ENCODE peak calls at places on chromosomes 5 and 9, in six cellular contexts. L is cardiac muscle cell, Q is fibroblast of lung, Z is PC-9, A is bronchial epithelial cell, I is mesendoderm. Y is an unnamed sample.

GRCh38 chr5:59559847-59560246 is 333.7 kb downstream of the PDE4D start:
- DNase-seq in Z (no peak), Q (no peak), A (no peak), L (no peak), I (no peak), Y (no peak)

GRCh38 chr5:181088289-181088688 is 42.7 kb downstream of the OR2V1 start:
- DNase-seq in A (no peak), Z (no peak), I (peak), L (no peak), Q (no peak), Y (peak)

GRCh38 chr9:86069206-86069869 is 30.0 kb downstream of the GOLM1 start:
- DNase-seq in I (peak), L (no peak), Q (no peak), A (no peak), Z (no peak), Y (no peak)

GRCh38 chr5:22250528-22250927 is 602.6 kb downstream of the CDH12 start:
- DNase-seq in A (no peak), I (no peak), L (no peak), Q (no peak), Z (no peak), Y (no peak)

GRCh38 chr5:56078675-56079500 is 84.1 kb upstream of the IL6ST start:
- DNase-seq in Z (no peak), L (no peak), I (no peak), A (peak), Q (peak), Y (no peak)

GRCh38 chr9:26893030-26893676 is 551 bp upstream of the CAAP1 start:
- DNase-seq in L (no peak), I (peak), Q (no peak), Z (no peak), A (no peak), Y (no peak)

GRCh38 chr5:95808686-95809413 is 13.7 kb downstream of the GLRX start:
- DNase-seq in I (no peak), A (no peak), L (peak), Z (no peak), Q (no peak), Y (no peak)

GRCh38 chr9:15711531-15712295 is 158.9 kb downstream of the CCDC171 start:
- DNase-seq in I (no peak), Q (peak), Z (no peak), L (no peak), A (peak), Y (no peak)

GRCh38 chr9:18947772-18948391 is 85.1 kb downstream of the SAXO1 start:
- DNase-seq in I (no peak), A (no peak), Z (no peak), Q (no peak), L (no peak), Y (no peak)

DNA sequence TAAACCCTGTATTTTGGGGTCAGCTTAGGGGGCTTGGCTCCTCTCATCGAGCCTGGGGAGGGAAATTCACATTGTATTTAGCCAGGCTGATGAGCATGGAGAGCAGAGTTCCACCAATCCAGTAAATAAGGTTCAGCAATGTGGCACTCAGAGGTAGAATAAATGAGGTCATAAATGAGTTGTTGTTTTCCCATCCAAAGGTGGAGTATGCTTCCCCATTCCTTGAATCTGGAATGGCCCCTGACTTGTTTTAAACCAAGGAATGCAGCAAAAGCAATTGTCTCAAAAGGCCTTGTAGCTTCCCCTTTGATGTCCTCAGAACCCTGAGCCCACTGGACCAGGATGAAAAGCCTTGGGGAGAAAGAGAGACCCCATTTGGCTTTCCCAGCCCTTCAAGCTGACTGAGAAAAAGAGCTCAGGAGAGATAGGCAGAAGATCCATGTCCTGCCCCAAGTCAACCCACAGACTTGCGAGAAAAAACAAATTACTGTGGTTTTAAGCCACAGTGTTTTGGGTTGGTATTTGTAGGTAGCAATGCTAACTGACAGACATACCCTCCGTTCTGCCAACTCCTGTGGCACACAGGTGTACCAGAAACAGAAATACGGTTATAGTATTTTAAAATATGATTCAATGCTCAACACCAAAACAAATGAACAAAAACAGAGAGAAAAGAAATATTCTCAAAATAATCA is 566.0 kb upstream of the DMAC1 start:
- DNase-seq in I (peak), Z (no peak), Q (peak), L (no peak), A (no peak), Y (no peak)
- H3K4me3 ChIP-seq in I (no peak), Z (no peak), Q (no peak), L (no peak), A (no peak), Y (no peak)

GRCh38 chr9:113578279-113578865 is 114.8 kb downstream of the RGS3 start:
- DNase-seq in A (peak), Z (no peak), I (no peak), L (no peak), Q (peak), Y (no peak)

GRCh38 chr9:113580041-113580953 is 116.8 kb downstream of the RGS3 start:
- DNase-seq in I (no peak), Z (peak), A (peak), L (no peak), Q (peak), Y (peak)

GRCh38 chr9:113579270-113580040 is 115.9 kb downstream of the RGS3 start:
- DNase-seq in Z (peak), Q (peak), I (no peak), A (no peak), L (no peak), Y (no peak)

GRCh38 chr9:113578877-113579269 is 115.3 kb downstream of the RGS3 start:
- DNase-seq in L (no peak), Z (peak), A (peak), I (no peak), Q (peak), Y (peak)

DNA sequence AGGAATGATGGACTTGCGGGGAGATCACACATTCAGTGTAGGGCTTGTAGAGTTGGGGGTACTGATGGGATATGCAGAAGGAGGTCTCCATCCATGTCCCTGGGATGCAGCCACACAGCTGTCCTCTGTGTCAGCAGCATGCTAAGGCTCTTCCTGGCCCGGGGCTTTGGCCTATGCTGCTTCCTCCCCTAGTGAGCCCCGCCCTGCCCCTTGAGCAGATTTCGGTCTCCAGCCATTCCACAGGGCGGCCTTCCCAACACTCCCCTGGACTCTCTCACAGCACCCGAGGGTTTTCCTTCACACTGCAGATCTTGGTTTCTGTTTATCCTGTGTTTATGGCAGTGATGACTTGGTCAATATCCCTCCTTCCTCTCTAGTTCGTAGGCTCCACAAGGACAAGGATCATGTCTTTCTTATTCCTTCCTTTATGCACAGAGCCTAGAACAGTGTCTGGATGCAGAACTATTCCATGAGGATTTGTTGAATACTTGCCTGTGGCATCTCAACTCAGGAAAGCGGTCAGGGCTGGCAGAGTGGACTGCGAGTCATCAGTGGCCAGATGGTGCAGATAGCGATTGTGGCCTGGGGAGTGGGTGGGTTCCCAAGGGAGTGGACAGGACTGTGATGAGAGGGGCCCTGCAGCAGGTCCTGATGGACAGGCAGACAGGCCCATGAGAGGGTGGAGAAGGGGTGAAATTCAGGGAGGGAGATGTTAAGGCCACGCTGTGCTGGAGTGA is 114.2 kb downstream of the RGS3 start:
- DNase-seq in I (no peak), A (no peak), L (no peak), Z (peak), Q (peak), Y (peak)
- H3K4me3 ChIP-seq in I (no peak), A (no peak), L (no peak), Z (no peak), Q (no peak), Y (no peak)

GRCh38 chr5:141351591-141351990 is 1.7 kb downstream of the PCDHGB1 start:
- DNase-seq in A (no peak), Q (no peak), L (no peak), I (no peak), Z (no peak), Y (no peak)

GRCh38 chr5:141356950-141357349 is 2.1 kb downstream of the PCDHGA4 start:
- DNase-seq in Q (no peak), Z (no peak), L (no peak), I (no peak), A (no peak), Y (no peak)

GRCh38 chr5:141356133-141356532 is 1.3 kb downstream of the PCDHGA4 start:
- DNase-seq in Z (no peak), I (no peak), Q (no peak), L (no peak), A (no peak), Y (no peak)

GRCh38 chr5:141354900-141355469 is at the start of gene PCDHGA4:
- DNase-seq in L (no peak), I (no peak), Q (no peak), A (no peak), Z (no peak), Y (no peak)

GRCh38 chr5:141355641-141356040 is 820 bp downstream of the PCDHGA4 start:
- DNase-seq in A (no peak), L (no peak), Z (no peak), I (no peak), Q (no peak), Y (no peak)
- H3K4me3 ChIP-seq in A (no peak), L (no peak), Z (no peak), I (no peak), Q (no peak), Y (no peak)

GRCh38 chr5:178587793-178588611 is 2.2 kb downstream of the COL23A1 start:
- DNase-seq in Z (no peak), L (peak), I (peak), A (no peak), Q (no peak), Y (no peak)
- H3K4me3 ChIP-seq in Z (no peak), L (no peak), I (no peak), A (no peak), Q (no peak), Y (no peak)

GRCh38 chr5:14148483-14148882 is 5.3 kb downstream of the TRIO start:
- DNase-seq in Z (no peak), I (no peak), L (no peak), A (no peak), Q (peak), Y (no peak)
- H3K4me3 ChIP-seq in Z (no peak), I (no peak), L (no peak), A (no peak), Q (no peak), Y (no peak)

GRCh38 chr9:127565231-127565630 is 46.8 kb upstream of the STXBP1 start:
- DNase-seq in Z (no peak), Q (no peak), L (no peak), A (no peak), I (no peak), Y (no peak)

GRCh38 chr9:127562841-127563523 is 49.1 kb upstream of the STXBP1 start:
- DNase-seq in A (peak), Q (peak), I (no peak), Z (no peak), L (no peak), Y (peak)

GRCh38 chr9:127563579-127563978 is 48.5 kb upstream of the STXBP1 start:
- DNase-seq in A (no peak), L (no peak), Q (no peak), I (no peak), Z (no peak), Y (peak)

GRCh38 chr9:127561491-127562270 is 50.4 kb upstream of the STXBP1 start:
- DNase-seq in L (no peak), A (peak), Q (peak), I (peak), Z (peak), Y (peak)

GRCh38 chr9:127562271-127562780 is 49.8 kb upstream of the STXBP1 start:
- DNase-seq in Q (no peak), A (no peak), Z (no peak), I (no peak), L (no peak), Y (no peak)
- H3K4me3 ChIP-seq in Q (peak), A (no peak), Z (no peak), I (no peak), L (no peak), Y (peak)

GRCh38 chr9:109100543-109101201 is 19.1 kb downstream of the TMEM245 start:
- DNase-seq in A (no peak), Z (no peak), Q (no peak), L (no peak), I (no peak), Y (no peak)
- H3K4me3 ChIP-seq in A (no peak), Z (no peak), Q (no peak), L (no peak), I (no peak), Y (no peak)

Y was measured in PC-3.